ENCODE peak calls at places on chromosomes 6 and 20, in six cellular contexts. One of them, this sample, is unnamed.

GRCh38 chr6:33446356-33446755 is 8.0 kb upstream of the ZBTB9 start:
- DNase-seq in activated gamma-delta T cell: no peak
- DNase-seq in dermis microvascular lymphatic vessel endothelial cell: no peak
- DNase-seq in effector memory CD8-positive, alpha-beta T cell: no peak
- DNase-seq in upper lobe of right lung: no peak
- DNase-seq in NCI-H146: no peak
- DNase-seq in this sample: no peak

GRCh38 chr20:12976720-12977633 is 31.8 kb upstream of the SPTLC3 start:
- DNase-seq in activated gamma-delta T cell: no peak
- DNase-seq in dermis microvascular lymphatic vessel endothelial cell: no peak
- DNase-seq in effector memory CD8-positive, alpha-beta T cell: no peak
- DNase-seq in upper lobe of right lung: no peak
- DNase-seq in NCI-H146: no peak
- DNase-seq in this sample: no peak

GRCh38 chr20:53402233-53403005 is 191.2 kb downstream of the ZNF217 start:
- DNase-seq in activated gamma-delta T cell: no peak
- DNase-seq in dermis microvascular lymphatic vessel endothelial cell: no peak
- DNase-seq in effector memory CD8-positive, alpha-beta T cell: no peak
- DNase-seq in upper lobe of right lung: no peak
- DNase-seq in NCI-H146: no peak
- DNase-seq in this sample: no peak

GRCh38 chr6:102023977-102024657 is 630.6 kb downstream of the GRIK2 start:
- DNase-seq in activated gamma-delta T cell: no peak
- DNase-seq in dermis microvascular lymphatic vessel endothelial cell: no peak
- DNase-seq in effector memory CD8-positive, alpha-beta T cell: no peak
- DNase-seq in upper lobe of right lung: no peak
- DNase-seq in NCI-H146: no peak
- DNase-seq in this sample: no peak

GRCh38 chr6:7262037-7262461 is 51.0 kb downstream of the SSR1 start:
- DNase-seq in activated gamma-delta T cell: no peak
- DNase-seq in dermis microvascular lymphatic vessel endothelial cell: no peak
- DNase-seq in effector memory CD8-positive, alpha-beta T cell: no peak
- DNase-seq in upper lobe of right lung: no peak
- DNase-seq in NCI-H146: peak
- DNase-seq in this sample: no peak

GRCh38 chr6:68958327-68958726 is 323.2 kb downstream of the ADGRB3 start:
- DNase-seq in activated gamma-delta T cell: no peak
- DNase-seq in dermis microvascular lymphatic vessel endothelial cell: no peak
- DNase-seq in effector memory CD8-positive, alpha-beta T cell: no peak
- DNase-seq in upper lobe of right lung: no peak
- DNase-seq in NCI-H146: no peak
- DNase-seq in this sample: peak

GRCh38 chr6:13534536-13534935 is 39.9 kb upstream of the SIRT5 start:
- DNase-seq in activated gamma-delta T cell: no peak
- DNase-seq in dermis microvascular lymphatic vessel endothelial cell: no peak
- DNase-seq in effector memory CD8-positive, alpha-beta T cell: no peak
- DNase-seq in upper lobe of right lung: no peak
- DNase-seq in NCI-H146: no peak
- DNase-seq in this sample: no peak

GRCh38 chr6:103983860-103984259 is 875.9 kb downstream of the HACE1 start:
- DNase-seq in activated gamma-delta T cell: no peak
- DNase-seq in dermis microvascular lymphatic vessel endothelial cell: peak
- DNase-seq in effector memory CD8-positive, alpha-beta T cell: no peak
- DNase-seq in upper lobe of right lung: no peak
- DNase-seq in NCI-H146: no peak
- DNase-seq in this sample: no peak

GRCh38 chr20:49560186-49560585 is 7.8 kb downstream of the PTGIS start:
- DNase-seq in activated gamma-delta T cell: no peak
- DNase-seq in dermis microvascular lymphatic vessel endothelial cell: no peak
- DNase-seq in effector memory CD8-positive, alpha-beta T cell: no peak
- DNase-seq in upper lobe of right lung: no peak
- DNase-seq in NCI-H146: no peak
- DNase-seq in this sample: no peak

GRCh38 chr20:38680492-38681118 is 43.7 kb upstream of the SLC32A1 start:
- DNase-seq in activated gamma-delta T cell: no peak
- DNase-seq in dermis microvascular lymphatic vessel endothelial cell: peak
- DNase-seq in effector memory CD8-positive, alpha-beta T cell: peak
- DNase-seq in upper lobe of right lung: no peak
- DNase-seq in NCI-H146: no peak
- DNase-seq in this sample: peak

This sample was measured in RWPE1.